ENCODE peak calls at places on chromosomes 13 and 19, in six cellular contexts. One of them, this sample, is unnamed.

GRCh38 chr19:30864460-30865215 is 484.6 kb downstream of the TSHZ3 start:
- DNase-seq in trophoblast cell: no peak
- DNase-seq in H1: no peak
- DNase-seq in neuronal stem cell: no peak
- DNase-seq in H9: peak
- DNase-seq in IMR-90: no peak
- DNase-seq in this sample: no peak

GRCh38 chr19:36115453-36116343 is at the start of gene TBCB:
- DNase-seq in trophoblast cell: no peak
- DNase-seq in H9: no peak
- DNase-seq in neuronal stem cell: no peak
- DNase-seq in H1: no peak
- DNase-seq in IMR-90: peak
- DNase-seq in this sample: peak

GRCh38 chr19:47779524-47780214 is 1.2 kb downstream of the SELENOW start:
- DNase-seq in trophoblast cell: peak
- DNase-seq in H9: no peak
- DNase-seq in neuronal stem cell: no peak
- DNase-seq in H1: no peak
- DNase-seq in IMR-90: no peak
- DNase-seq in this sample: peak

GRCh38 chr19:15616183-15616582 is 1.2 kb downstream of the CYP4F8 start:
- DNase-seq in H1: no peak
- DNase-seq in H9: no peak
- DNase-seq in IMR-90: no peak
- DNase-seq in neuronal stem cell: no peak
- DNase-seq in trophoblast cell: no peak
- DNase-seq in this sample: no peak

GRCh38 chr19:15453091-15453498 is 3.3 kb upstream of the WIZ start:
- DNase-seq in trophoblast cell: no peak
- DNase-seq in neuronal stem cell: no peak
- DNase-seq in H1: no peak
- DNase-seq in IMR-90: no peak
- DNase-seq in H9: peak
- DNase-seq in this sample: peak

GRCh38 chr19:33248954-33249613 is 23.4 kb upstream of the SLC7A10 start:
- DNase-seq in H9: no peak
- DNase-seq in H1: no peak
- DNase-seq in trophoblast cell: peak
- DNase-seq in neuronal stem cell: no peak
- DNase-seq in IMR-90: no peak
- DNase-seq in this sample: no peak

GRCh38 chr13:112760440-112760839 is 70.6 kb downstream of the ATP11A start:
- DNase-seq in neuronal stem cell: no peak
- DNase-seq in H1: no peak
- DNase-seq in trophoblast cell: no peak
- DNase-seq in IMR-90: peak
- DNase-seq in H9: no peak
- DNase-seq in this sample: no peak

GRCh38 chr19:10952809-10953208 is 8.0 kb upstream of the SMARCA4 start:
- DNase-seq in H9: no peak
- DNase-seq in IMR-90: no peak
- DNase-seq in neuronal stem cell: no peak
- DNase-seq in trophoblast cell: peak
- DNase-seq in H1: no peak
- DNase-seq in this sample: no peak

GRCh38 chr19:51977346-51977745 is 9.3 kb downstream of the ZNF350 start:
- DNase-seq in neuronal stem cell: no peak
- DNase-seq in IMR-90: no peak
- DNase-seq in trophoblast cell: peak
- DNase-seq in H9: no peak
- DNase-seq in H1: no peak
- DNase-seq in this sample: no peak

GRCh38 chr13:112859817-112860190 is 109.2 kb upstream of the MCF2L start:
- DNase-seq in H1: no peak
- DNase-seq in H9: no peak
- DNase-seq in trophoblast cell: no peak
- DNase-seq in IMR-90: peak
- DNase-seq in neuronal stem cell: no peak
- DNase-seq in this sample: peak

GRCh38 chr19:49489601-49490167 is 2.3 kb downstream of the RPL13A start:
- DNase-seq in H9: peak
- DNase-seq in H1: no peak
- DNase-seq in IMR-90: no peak
- DNase-seq in neuronal stem cell: no peak
- DNase-seq in trophoblast cell: no peak
- DNase-seq in this sample: no peak

GRCh38 chr19:11534538-11534937 is 4.1 kb upstream of the CNN1 start:
- DNase-seq in H9: no peak
- DNase-seq in H1: no peak
- DNase-seq in neuronal stem cell: no peak
- DNase-seq in trophoblast cell: no peak
- DNase-seq in IMR-90: no peak
- DNase-seq in this sample: no peak

GRCh38 chr13:87827479-87827878 is 156.3 kb downstream of the SLITRK5 start:
- DNase-seq in neuronal stem cell: no peak
- DNase-seq in H1: no peak
- DNase-seq in H9: no peak
- DNase-seq in trophoblast cell: no peak
- DNase-seq in IMR-90: no peak
- DNase-seq in this sample: peak

GRCh38 chr13:26897706-26898550 is 137.3 kb upstream of the GPR12 start:
- DNase-seq in IMR-90: no peak
- DNase-seq in trophoblast cell: no peak
- DNase-seq in neuronal stem cell: no peak
- DNase-seq in H9: no peak
- DNase-seq in H1: no peak
- DNase-seq in this sample: no peak

GRCh38 chr19:7961930-7962626 is 18.6 kb upstream of the TIMM44 start:
- DNase-seq in H1: no peak
- DNase-seq in IMR-90: no peak
- DNase-seq in neuronal stem cell: no peak
- DNase-seq in H9: no peak
- DNase-seq in trophoblast cell: peak
- DNase-seq in this sample: no peak

GRCh38 chr13:48165063-48165462 is 67.9 kb upstream of the ITM2B start:
- DNase-seq in H1: no peak
- DNase-seq in trophoblast cell: peak
- DNase-seq in IMR-90: no peak
- DNase-seq in H9: no peak
- DNase-seq in neuronal stem cell: no peak
- DNase-seq in this sample: no peak

GRCh38 chr13:48161530-48162179 is 66.8 kb upstream of the MED4 start:
- DNase-seq in H1: no peak
- DNase-seq in H9: no peak
- DNase-seq in neuronal stem cell: no peak
- DNase-seq in trophoblast cell: peak
- DNase-seq in IMR-90: no peak
- DNase-seq in this sample: no peak

GRCh38 chr13:48160879-48161278 is 66.0 kb upstream of the MED4 start:
- DNase-seq in H9: no peak
- DNase-seq in trophoblast cell: peak
- DNase-seq in neuronal stem cell: no peak
- DNase-seq in IMR-90: no peak
- DNase-seq in H1: no peak
- DNase-seq in this sample: peak

GRCh38 chr13:48162182-48162581 is 67.3 kb upstream of the MED4 start:
- DNase-seq in IMR-90: no peak
- DNase-seq in H9: no peak
- DNase-seq in H1: no peak
- DNase-seq in neuronal stem cell: no peak
- DNase-seq in trophoblast cell: no peak
- DNase-seq in this sample: no peak

GRCh38 chr13:48163066-48163465 is 68.2 kb upstream of the MED4 start:
- DNase-seq in IMR-90: no peak
- DNase-seq in neuronal stem cell: no peak
- DNase-seq in H1: no peak
- DNase-seq in trophoblast cell: no peak
- DNase-seq in H9: no peak
- DNase-seq in this sample: no peak
- H3K14ac ChIP-seq in IMR-90: no peak
- H3K14ac ChIP-seq in neuronal stem cell: no peak
- H3K14ac ChIP-seq in H1: no peak
- H3K14ac ChIP-seq in trophoblast cell: no peak
- H3K14ac ChIP-seq in H9: no peak
- H3K14ac ChIP-seq in this sample: no peak

GRCh38 chr13:45825124-45825650 is 26.4 kb downstream of the SIAH3 start:
- DNase-seq in trophoblast cell: no peak
- DNase-seq in neuronal stem cell: no peak
- DNase-seq in H1: peak
- DNase-seq in H9: no peak
- DNase-seq in IMR-90: no peak
- DNase-seq in this sample: no peak
- H3K9ac ChIP-seq in trophoblast cell: no peak
- H3K9ac ChIP-seq in neuronal stem cell: no peak
- H3K9ac ChIP-seq in H1: no peak
- H3K9ac ChIP-seq in H9: no peak
- H3K9ac ChIP-seq in IMR-90: no peak
- H3K9ac ChIP-seq in this sample: no peak

GRCh38 chr19:56096665-56097064 is 24.4 kb downstream of the ZNF787 start:
- DNase-seq in neuronal stem cell: no peak
- DNase-seq in IMR-90: no peak
- DNase-seq in H9: no peak
- DNase-seq in trophoblast cell: no peak
- DNase-seq in H1: no peak
- DNase-seq in this sample: no peak

GRCh38 chr19:56098731-56099577 is 22.1 kb downstream of the ZNF787 start:
- DNase-seq in H9: no peak
- DNase-seq in H1: no peak
- DNase-seq in IMR-90: no peak
- DNase-seq in trophoblast cell: no peak
- DNase-seq in neuronal stem cell: no peak
- DNase-seq in this sample: no peak

GRCh38 chr19:56097776-56098175 is 23.3 kb downstream of the ZNF787 start:
- DNase-seq in H9: no peak
- DNase-seq in IMR-90: no peak
- DNase-seq in H1: no peak
- DNase-seq in trophoblast cell: no peak
- DNase-seq in neuronal stem cell: no peak
- DNase-seq in this sample: no peak

GRCh38 chr19:56099638-56100539 is 21.2 kb downstream of the ZNF787 start:
- DNase-seq in neuronal stem cell: no peak
- DNase-seq in H1: no peak
- DNase-seq in trophoblast cell: no peak
- DNase-seq in H9: no peak
- DNase-seq in IMR-90: no peak
- DNase-seq in this sample: no peak

DNA sequence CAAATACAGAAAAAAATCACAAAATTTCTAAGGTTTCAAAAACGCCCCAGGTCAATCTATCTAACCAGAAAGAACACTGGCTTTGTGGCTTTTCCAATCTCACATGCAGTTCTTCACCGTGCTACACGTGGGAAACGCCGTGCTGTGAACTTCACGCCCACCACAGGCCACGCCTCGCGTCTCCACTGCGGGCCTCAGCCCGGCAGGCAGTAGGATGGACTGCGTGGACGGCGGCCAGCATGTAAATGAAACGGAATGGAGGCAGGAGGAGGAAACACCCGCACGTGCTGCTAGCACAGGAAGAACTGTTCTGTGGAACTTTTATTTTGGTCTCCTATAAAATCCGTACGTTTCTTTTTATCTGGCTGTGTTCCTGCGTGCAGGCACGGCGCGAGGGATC is 23.8 kb downstream of the ZNF787 start:
- DNase-seq in IMR-90: no peak
- DNase-seq in H1: no peak
- DNase-seq in trophoblast cell: no peak
- DNase-seq in H9: no peak
- DNase-seq in neuronal stem cell: no peak
- DNase-seq in this sample: no peak
- H4K8ac ChIP-seq in IMR-90: no peak
- H4K8ac ChIP-seq in H1: peak
- H4K8ac ChIP-seq in trophoblast cell: no peak
- H4K8ac ChIP-seq in H9: no peak
- H4K8ac ChIP-seq in neuronal stem cell: no peak
- H4K8ac ChIP-seq in this sample: no peak

DNA sequence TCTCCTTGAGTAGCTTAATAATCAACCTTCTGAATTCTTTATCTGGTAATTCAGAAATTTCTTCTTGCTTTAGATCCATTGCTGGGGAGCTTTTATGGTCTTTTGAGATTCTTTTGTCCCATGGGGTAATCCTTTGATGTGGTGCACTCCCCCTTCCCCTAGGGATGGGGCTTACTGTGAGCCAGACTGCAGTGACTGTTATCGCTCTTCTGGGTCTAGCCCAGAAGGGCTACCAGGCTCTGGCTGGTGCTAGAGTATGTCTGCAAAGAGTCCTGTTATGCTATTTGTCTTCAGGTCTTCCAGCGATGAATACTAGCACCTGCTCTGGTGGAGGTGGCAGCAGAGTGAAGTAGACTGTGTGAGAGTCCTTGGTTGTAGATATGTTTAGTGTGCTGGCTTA is 41.7 kb downstream of the UFM1 start:
- DNase-seq in trophoblast cell: no peak
- DNase-seq in H9: no peak
- DNase-seq in IMR-90: no peak
- DNase-seq in neuronal stem cell: no peak
- DNase-seq in H1: no peak
- DNase-seq in this sample: no peak
- H3K14ac ChIP-seq in trophoblast cell: no peak
- H3K14ac ChIP-seq in H9: no peak
- H3K14ac ChIP-seq in IMR-90: no peak
- H3K14ac ChIP-seq in neuronal stem cell: no peak
- H3K14ac ChIP-seq in H1: no peak
- H3K14ac ChIP-seq in this sample: no peak

GRCh38 chr13:110014719-110015118 is 228.3 kb upstream of the IRS2 start:
- DNase-seq in H9: no peak
- DNase-seq in H1: no peak
- DNase-seq in IMR-90: no peak
- DNase-seq in trophoblast cell: no peak
- DNase-seq in neuronal stem cell: no peak
- DNase-seq in this sample: no peak
- H3K9ac ChIP-seq in H9: no peak
- H3K9ac ChIP-seq in H1: no peak
- H3K9ac ChIP-seq in IMR-90: no peak
- H3K9ac ChIP-seq in trophoblast cell: no peak
- H3K9ac ChIP-seq in neuronal stem cell: no peak
- H3K9ac ChIP-seq in this sample: no peak